ENCODE peak calls at places on chromosomes 1 and 21, in nine cellular contexts. One of them, this sample, is unnamed.

GRCh38 chr1:31144442-31144841 is 78.9 kb upstream of the PUM1 start:
- DNase-seq in HFF-Myc: no peak
- DNase-seq in astrocyte of the spinal cord: no peak
- DNase-seq in body of pancreas: no peak
- DNase-seq in Caco-2: no peak
- DNase-seq in thoracic aorta: no peak
- DNase-seq in cardiac muscle cell: no peak
- DNase-seq in tibial artery: no peak
- DNase-seq in CD8-positive, alpha-beta T cell: no peak
- DNase-seq in this sample: no peak

GRCh38 chr1:27959792-27960603 is at the start of gene XKR8:
- DNase-seq in tibial artery: peak
- DNase-seq in thoracic aorta: no peak
- DNase-seq in HFF-Myc: peak
- DNase-seq in body of pancreas: peak
- DNase-seq in astrocyte of the spinal cord: peak
- DNase-seq in CD8-positive, alpha-beta T cell: peak
- DNase-seq in cardiac muscle cell: peak
- DNase-seq in Caco-2: peak
- DNase-seq in this sample: peak

GRCh38 chr1:42736152-42736551 is 3.9 kb downstream of the CLDN19 start:
- DNase-seq in CD8-positive, alpha-beta T cell: no peak
- DNase-seq in astrocyte of the spinal cord: no peak
- DNase-seq in HFF-Myc: no peak
- DNase-seq in thoracic aorta: no peak
- DNase-seq in cardiac muscle cell: no peak
- DNase-seq in Caco-2: peak
- DNase-seq in tibial artery: no peak
- DNase-seq in body of pancreas: no peak
- DNase-seq in this sample: no peak

GRCh38 chr1:226436855-226437491 is 29.1 kb upstream of the PARP1 start:
- DNase-seq in HFF-Myc: no peak
- DNase-seq in body of pancreas: peak
- DNase-seq in astrocyte of the spinal cord: no peak
- DNase-seq in thoracic aorta: no peak
- DNase-seq in Caco-2: no peak
- DNase-seq in CD8-positive, alpha-beta T cell: no peak
- DNase-seq in tibial artery: no peak
- DNase-seq in cardiac muscle cell: no peak
- DNase-seq in this sample: no peak

GRCh38 chr1:231606712-231607111 is 19.9 kb upstream of the DISC1 start:
- DNase-seq in HFF-Myc: no peak
- DNase-seq in CD8-positive, alpha-beta T cell: no peak
- DNase-seq in Caco-2: no peak
- DNase-seq in body of pancreas: no peak
- DNase-seq in tibial artery: no peak
- DNase-seq in cardiac muscle cell: no peak
- DNase-seq in astrocyte of the spinal cord: no peak
- DNase-seq in thoracic aorta: no peak
- DNase-seq in this sample: no peak

GRCh38 chr1:15531003-15531402 is 4.4 kb downstream of the DNAJC16 start:
- DNase-seq in astrocyte of the spinal cord: no peak
- DNase-seq in cardiac muscle cell: no peak
- DNase-seq in HFF-Myc: no peak
- DNase-seq in CD8-positive, alpha-beta T cell: no peak
- DNase-seq in body of pancreas: no peak
- DNase-seq in tibial artery: no peak
- DNase-seq in thoracic aorta: no peak
- DNase-seq in Caco-2: no peak
- DNase-seq in this sample: no peak

GRCh38 chr1:41535236-41535720 is 50.8 kb upstream of the EDN2 start:
- DNase-seq in astrocyte of the spinal cord: no peak
- DNase-seq in body of pancreas: no peak
- DNase-seq in HFF-Myc: no peak
- DNase-seq in Caco-2: no peak
- DNase-seq in tibial artery: no peak
- DNase-seq in thoracic aorta: no peak
- DNase-seq in CD8-positive, alpha-beta T cell: no peak
- DNase-seq in cardiac muscle cell: no peak
- DNase-seq in this sample: no peak

GRCh38 chr1:18868354-18868753 is 8.9 kb upstream of the TAS1R2 start:
- DNase-seq in Caco-2: no peak
- DNase-seq in thoracic aorta: no peak
- DNase-seq in astrocyte of the spinal cord: no peak
- DNase-seq in cardiac muscle cell: no peak
- DNase-seq in HFF-Myc: no peak
- DNase-seq in body of pancreas: no peak
- DNase-seq in CD8-positive, alpha-beta T cell: no peak
- DNase-seq in tibial artery: no peak
- DNase-seq in this sample: no peak

GRCh38 chr1:41621791-41622190 is 137.3 kb upstream of the EDN2 start:
- DNase-seq in CD8-positive, alpha-beta T cell: no peak
- DNase-seq in thoracic aorta: no peak
- DNase-seq in HFF-Myc: no peak
- DNase-seq in Caco-2: no peak
- DNase-seq in body of pancreas: no peak
- DNase-seq in cardiac muscle cell: no peak
- DNase-seq in tibial artery: no peak
- DNase-seq in astrocyte of the spinal cord: no peak
- DNase-seq in this sample: no peak

DNA sequence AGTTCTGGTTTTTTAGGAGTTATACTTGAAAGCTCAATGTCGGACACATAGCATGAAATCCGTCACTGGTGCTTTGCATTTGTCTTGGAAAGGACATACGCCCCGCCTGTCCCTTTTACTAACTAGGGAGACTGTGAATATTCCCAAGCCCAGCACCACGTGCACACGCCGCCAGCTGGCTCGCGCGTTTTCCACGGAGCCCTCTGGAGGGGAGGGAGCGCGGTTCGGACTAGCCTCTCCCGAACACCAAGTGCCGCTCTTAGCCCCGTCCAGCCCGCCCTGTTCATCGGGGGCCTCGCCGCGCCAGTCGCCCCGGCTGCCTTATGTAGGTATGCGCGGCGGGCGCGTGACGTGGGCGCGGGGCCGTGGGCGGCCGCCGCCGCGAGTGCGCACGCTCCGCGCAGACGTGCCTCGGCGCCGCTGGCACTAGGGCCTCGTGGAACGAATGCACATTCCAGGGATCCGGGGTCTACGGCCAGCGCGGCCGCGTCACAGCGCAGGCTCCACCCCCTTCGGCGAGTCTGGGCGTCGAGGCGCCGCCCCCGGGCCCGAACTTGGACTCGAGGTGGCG is 689 bp upstream of the IRF2BP2 start:
- DNase-seq in astrocyte of the spinal cord: peak
- DNase-seq in cardiac muscle cell: peak
- DNase-seq in CD8-positive, alpha-beta T cell: peak
- DNase-seq in tibial artery: peak
- DNase-seq in thoracic aorta: peak
- DNase-seq in body of pancreas: peak
- DNase-seq in HFF-Myc: no peak
- DNase-seq in Caco-2: peak
- DNase-seq in this sample: peak
- TF ChIP-seq CTCF in astrocyte of the spinal cord: no peak
- TF ChIP-seq CTCF in cardiac muscle cell: peak
- TF ChIP-seq CTCF in CD8-positive, alpha-beta T cell: no peak
- TF ChIP-seq CTCF in tibial artery: peak
- TF ChIP-seq CTCF in thoracic aorta: no peak
- TF ChIP-seq CTCF in body of pancreas: peak
- TF ChIP-seq CTCF in HFF-Myc: no peak
- TF ChIP-seq CTCF in Caco-2: peak
- TF ChIP-seq CTCF in this sample: no peak

GRCh38 chr1:39148942-39149341 is 55.6 kb upstream of the MACF1 start:
- DNase-seq in body of pancreas: no peak
- DNase-seq in HFF-Myc: no peak
- DNase-seq in CD8-positive, alpha-beta T cell: no peak
- DNase-seq in tibial artery: no peak
- DNase-seq in astrocyte of the spinal cord: no peak
- DNase-seq in cardiac muscle cell: no peak
- DNase-seq in thoracic aorta: no peak
- DNase-seq in Caco-2: no peak
- DNase-seq in this sample: no peak
- TF ChIP-seq CTCF in body of pancreas: no peak
- TF ChIP-seq CTCF in HFF-Myc: no peak
- TF ChIP-seq CTCF in CD8-positive, alpha-beta T cell: no peak
- TF ChIP-seq CTCF in tibial artery: no peak
- TF ChIP-seq CTCF in astrocyte of the spinal cord: no peak
- TF ChIP-seq CTCF in cardiac muscle cell: no peak
- TF ChIP-seq CTCF in thoracic aorta: no peak
- TF ChIP-seq CTCF in Caco-2: no peak
- TF ChIP-seq CTCF in this sample: no peak

DNA sequence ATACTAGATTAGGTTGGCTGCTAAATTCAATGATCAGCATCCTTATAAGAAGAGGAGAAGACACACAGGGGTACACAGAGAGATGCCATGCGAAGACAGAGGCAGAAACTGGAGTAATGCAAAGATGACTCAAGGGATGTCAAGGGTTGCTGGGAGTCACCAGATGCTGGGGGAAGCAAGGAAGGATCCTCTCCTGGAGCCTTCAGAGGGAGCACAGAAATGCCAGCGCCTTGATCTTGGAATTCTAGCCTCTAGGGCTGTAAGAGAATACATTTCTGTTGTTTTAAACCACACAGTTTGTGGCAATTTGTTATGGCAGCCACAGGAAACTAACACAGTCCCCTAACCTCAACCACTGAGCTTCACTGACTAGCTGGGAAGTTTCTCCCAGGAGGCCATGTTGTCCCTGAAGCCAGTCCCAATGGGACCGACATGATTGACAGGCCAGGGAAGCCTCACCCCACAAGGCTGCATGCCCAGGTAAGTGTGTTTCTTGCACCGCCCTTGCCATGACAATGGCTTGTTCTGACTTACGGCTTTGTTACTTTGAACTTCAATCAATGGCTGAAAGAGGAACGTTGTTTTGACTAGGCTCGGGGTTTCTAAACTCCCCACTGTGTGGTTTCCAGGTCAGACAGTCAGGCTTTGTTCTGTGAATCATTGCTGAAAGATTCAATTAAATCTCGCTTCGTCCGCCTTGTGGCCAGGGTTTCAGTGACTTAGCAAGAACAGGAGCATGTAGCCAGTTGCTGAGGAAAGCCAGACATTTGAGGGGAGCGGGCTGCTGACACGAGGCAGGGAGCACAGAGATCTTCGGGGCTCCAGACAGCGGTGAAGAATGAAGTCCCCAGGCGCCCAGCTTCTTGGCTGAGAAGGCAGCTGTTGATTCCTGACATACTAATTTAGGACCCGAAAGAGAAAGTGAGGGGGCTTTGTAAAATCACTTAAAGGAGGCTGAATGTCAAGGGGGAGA is 62.3 kb downstream of the RUNX1 start:
- DNase-seq in thoracic aorta: no peak
- DNase-seq in cardiac muscle cell: no peak
- DNase-seq in Caco-2: no peak
- DNase-seq in CD8-positive, alpha-beta T cell: peak
- DNase-seq in tibial artery: no peak
- DNase-seq in body of pancreas: peak
- DNase-seq in HFF-Myc: no peak
- DNase-seq in astrocyte of the spinal cord: peak
- DNase-seq in this sample: no peak
- TF ChIP-seq CTCF in thoracic aorta: no peak
- TF ChIP-seq CTCF in cardiac muscle cell: peak
- TF ChIP-seq CTCF in Caco-2: no peak
- TF ChIP-seq CTCF in CD8-positive, alpha-beta T cell: no peak
- TF ChIP-seq CTCF in tibial artery: no peak
- TF ChIP-seq CTCF in body of pancreas: no peak
- TF ChIP-seq CTCF in HFF-Myc: peak
- TF ChIP-seq CTCF in astrocyte of the spinal cord: peak
- TF ChIP-seq CTCF in this sample: no peak

DNA sequence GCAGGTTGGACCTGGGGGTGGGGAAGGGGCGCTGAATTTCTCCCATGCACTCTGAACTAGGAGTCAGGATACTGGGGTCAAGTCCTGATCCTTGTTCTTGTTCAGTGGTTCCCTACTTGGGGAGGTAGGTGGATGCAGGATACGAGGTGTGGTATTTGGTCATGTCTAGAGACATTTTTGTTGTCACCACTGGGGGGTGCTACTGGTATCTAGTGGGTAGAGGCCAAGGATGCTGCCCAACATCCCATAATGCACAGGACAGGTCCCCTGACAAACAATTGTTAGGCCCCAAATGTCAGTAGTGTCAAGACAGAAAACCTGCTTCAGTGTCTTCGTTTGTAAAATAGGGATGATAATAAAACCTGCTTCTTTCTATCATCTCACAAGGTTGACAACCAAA is 259.0 kb upstream of the FOXD3 start:
- DNase-seq in HFF-Myc: no peak
- DNase-seq in tibial artery: no peak
- DNase-seq in body of pancreas: no peak
- DNase-seq in thoracic aorta: no peak
- DNase-seq in CD8-positive, alpha-beta T cell: no peak
- DNase-seq in astrocyte of the spinal cord: no peak
- DNase-seq in Caco-2: peak
- DNase-seq in cardiac muscle cell: no peak
- DNase-seq in this sample: no peak
- TF ChIP-seq CTCF in HFF-Myc: no peak
- TF ChIP-seq CTCF in tibial artery: no peak
- TF ChIP-seq CTCF in body of pancreas: no peak
- TF ChIP-seq CTCF in thoracic aorta: no peak
- TF ChIP-seq CTCF in CD8-positive, alpha-beta T cell: no peak
- TF ChIP-seq CTCF in astrocyte of the spinal cord: no peak
- TF ChIP-seq CTCF in Caco-2: no peak
- TF ChIP-seq CTCF in cardiac muscle cell: no peak
- TF ChIP-seq CTCF in this sample: no peak

DNA sequence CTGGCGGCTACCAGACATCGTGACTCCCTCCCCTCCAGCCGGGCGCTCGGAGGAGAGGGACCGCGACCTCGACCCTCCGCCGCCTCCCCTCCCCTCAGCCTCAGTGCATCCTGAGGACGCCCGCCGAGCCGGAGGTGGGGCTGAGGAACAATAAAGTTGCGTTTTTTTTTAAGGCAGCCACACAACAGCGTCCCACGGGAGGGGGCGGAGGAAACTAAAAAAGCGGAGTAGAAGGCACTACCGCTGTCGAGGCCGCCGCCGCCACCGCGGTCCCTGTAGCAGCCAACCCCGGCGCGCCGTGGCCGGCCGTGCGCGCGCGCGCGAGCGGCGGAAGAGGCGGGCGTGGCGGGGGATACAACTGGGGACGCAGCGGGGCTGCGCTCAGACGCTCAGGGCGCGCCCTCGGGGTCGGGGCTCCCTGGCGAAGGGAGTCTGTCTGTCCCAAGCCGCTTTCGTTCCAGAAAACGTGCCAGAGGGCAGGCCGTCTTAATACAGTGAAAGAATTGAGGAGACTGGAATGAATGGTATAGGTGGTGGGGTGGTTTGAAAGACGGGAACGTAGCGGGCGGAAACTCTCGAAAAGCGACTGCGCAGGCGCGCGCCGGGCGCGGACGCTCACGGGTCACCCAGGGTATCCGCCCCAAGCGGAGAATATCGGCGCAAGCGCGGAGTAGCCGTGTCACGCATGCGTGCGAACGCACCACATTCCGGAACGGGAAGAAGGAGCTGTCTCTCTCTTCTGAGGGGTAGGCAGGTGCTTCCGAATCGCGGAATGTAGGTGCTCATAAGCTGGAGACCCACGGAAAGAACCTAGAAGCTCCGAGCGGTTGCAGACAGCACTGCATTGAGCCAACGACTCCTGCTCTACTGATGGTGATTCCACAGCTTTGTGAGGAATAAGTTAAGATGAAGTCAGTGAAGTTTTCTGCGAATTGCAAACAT is at the start of gene COP1:
- DNase-seq in thoracic aorta: peak
- DNase-seq in tibial artery: peak
- DNase-seq in HFF-Myc: peak
- DNase-seq in CD8-positive, alpha-beta T cell: peak
- DNase-seq in Caco-2: peak
- DNase-seq in cardiac muscle cell: peak
- DNase-seq in astrocyte of the spinal cord: peak
- DNase-seq in body of pancreas: peak
- DNase-seq in this sample: peak
- TF ChIP-seq CTCF in thoracic aorta: peak
- TF ChIP-seq CTCF in tibial artery: peak
- TF ChIP-seq CTCF in HFF-Myc: no peak
- TF ChIP-seq CTCF in CD8-positive, alpha-beta T cell: no peak
- TF ChIP-seq CTCF in Caco-2: no peak
- TF ChIP-seq CTCF in cardiac muscle cell: no peak
- TF ChIP-seq CTCF in astrocyte of the spinal cord: no peak
- TF ChIP-seq CTCF in body of pancreas: peak
- TF ChIP-seq CTCF in this sample: peak